ENCODE peak calls at places on chromosomes 12 and 14, in nine cellular contexts. P, B, M, Z, Q, J, Y, R and C are unnamed samples.

GRCh38 chr12:76236640-76237039 is 111.6 kb downstream of the BBS10 start:
- DNase-seq in Y (no peak), B (peak), P (no peak), J (no peak), R (no peak), Z (no peak), Q (no peak), M (peak), C (no peak)

GRCh38 chr14:34593740-34594375 is 36.1 kb downstream of the SNX6 start:
- DNase-seq in Y (no peak), Z (no peak), J (no peak), R (no peak), P (no peak), M (no peak), Q (no peak), B (peak), C (no peak)

GRCh38 chr12:106673151-106673550 is 90.3 kb downstream of the RFX4 start:
- DNase-seq in B (no peak), R (no peak), P (no peak), M (no peak), J (no peak), Y (no peak), Z (no peak), Q (no peak), C (no peak)

GRCh38 chr14:36176524-36176923 is at the start of gene PTCSC3:
- DNase-seq in Y (no peak), Q (no peak), P (no peak), Z (no peak), R (no peak), B (no peak), M (no peak), J (no peak), C (no peak)

GRCh38 chr12:52168019-52168717 is 23.6 kb downstream of the KRT80 start:
- DNase-seq in R (no peak), M (peak), Y (no peak), P (no peak), J (no peak), Z (peak), B (peak), Q (no peak), C (no peak)

GRCh38 chr14:23610815-23611289 is 25.3 kb upstream of the DHRS2 start:
- DNase-seq in B (no peak), J (no peak), Z (no peak), P (no peak), Y (no peak), M (no peak), Q (no peak), R (no peak), C (peak)

GRCh38 chr12:19192709-19193108 is 63.2 kb downstream of the PLEKHA5 start:
- DNase-seq in M (no peak), B (no peak), Q (no peak), J (no peak), R (no peak), P (no peak), Y (no peak), Z (no peak), C (no peak)

GRCh38 chr12:62787023-62787422 is 147.9 kb downstream of the PPM1H start:
- DNase-seq in Q (no peak), Y (no peak), B (no peak), M (no peak), Z (no peak), J (peak), R (no peak), P (no peak), C (no peak)

GRCh38 chr12:69440016-69440415 is 30.2 kb upstream of the FRS2 start:
- DNase-seq in P (no peak), M (no peak), B (no peak), J (no peak), Q (no peak), Y (no peak), Z (no peak), R (no peak), C (no peak)

GRCh38 chr14:72847721-72848120 is 46.2 kb downstream of the DPF3 start:
- DNase-seq in J (no peak), M (no peak), B (no peak), R (no peak), P (no peak), Q (no peak), Y (no peak), Z (no peak), C (no peak)

GRCh38 chr12:57063991-57064725 is 14.2 kb upstream of the MYO1A start:
- DNase-seq in J (no peak), M (peak), R (no peak), Q (peak), Z (no peak), B (peak), P (no peak), Y (no peak), C (peak)

GRCh38 chr12:100163416-100164152 is 20.9 kb upstream of the BLTP3B start:
- DNase-seq in Z (peak), B (peak), R (peak), Q (peak), Y (peak), J (peak), P (peak), M (peak), C (peak)

GRCh38 chr14:56087824-56088571 is 30.2 kb upstream of the PELI2 start:
- DNase-seq in Z (no peak), R (no peak), J (no peak), Q (no peak), Y (no peak), P (no peak), B (no peak), M (no peak), C (no peak)

GRCh38 chr12:95763809-95764253 is 26.7 kb downstream of the NTN4 start:
- DNase-seq in Z (no peak), P (no peak), Q (no peak), B (peak), M (peak), J (no peak), Y (no peak), R (no peak), C (no peak)

GRCh38 chr12:110807640-110808039 is 39.1 kb upstream of the CCDC63 start:
- DNase-seq in M (no peak), B (no peak), Q (no peak), P (no peak), Z (no peak), Y (no peak), R (no peak), J (no peak), C (no peak)

GRCh38 chr12:93146278-93146939 is 217.3 kb upstream of the EEA1 start:
- DNase-seq in R (no peak), B (peak), Z (no peak), M (no peak), P (no peak), Y (no peak), J (no peak), Q (no peak), C (no peak)

GRCh38 chr12:65648461-65648860 is 175.8 kb upstream of the HMGA2 start:
- DNase-seq in Z (no peak), B (peak), J (no peak), R (no peak), M (peak), Q (no peak), P (no peak), Y (no peak), C (no peak)

GRCh38 chr12:11040162-11040561 is 9.0 kb upstream of the TAS2R31 start:
- DNase-seq in B (peak), M (peak), Q (no peak), J (no peak), P (no peak), R (no peak), Z (no peak), Y (no peak), C (no peak)

GRCh38 chr14:54722791-54723432 is 156.0 kb downstream of the SAMD4A start:
- DNase-seq in M (peak), J (peak), Q (peak), P (peak), Y (peak), B (peak), R (no peak), Z (no peak), C (peak)

GRCh38 chr14:100988011-100988410 is 84.5 kb upstream of the RTL1 start:
- DNase-seq in M (peak), Q (no peak), Y (no peak), Z (no peak), B (peak), R (no peak), J (no peak), P (no peak), C (no peak)

GRCh38 chr14:101969480-101969879 is 5.1 kb downstream of the DYNC1H1 start:
- DNase-seq in P (no peak), R (no peak), Y (no peak), M (no peak), Q (no peak), J (no peak), B (no peak), Z (no peak), C (no peak)

GRCh38 chr12:3225154-3225795 is 148.1 kb downstream of the TSPAN9 start:
- DNase-seq in M (peak), Z (no peak), R (no peak), J (peak), Q (no peak), Y (peak), B (peak), P (no peak), C (no peak)

GRCh38 chr14:52044791-52045522 is 23.9 kb downstream of the NID2 start:
- DNase-seq in M (peak), Y (no peak), Z (no peak), P (no peak), J (no peak), B (peak), R (peak), Q (no peak), C (no peak)

GRCh38 chr12:53044052-53044581 is 5.7 kb upstream of the TNS2 start:
- DNase-seq in Z (no peak), J (no peak), B (no peak), M (peak), R (peak), Q (no peak), P (no peak), Y (no peak), C (no peak)

GRCh38 chr14:69811868-69812252 is 14.8 kb upstream of the SLC10A1 start:
- DNase-seq in R (no peak), B (no peak), Q (no peak), J (no peak), P (no peak), Y (no peak), Z (no peak), M (no peak), C (no peak)

GRCh38 chr12:42086021-42086420 is 58.7 kb downstream of the GXYLT1 start:
- DNase-seq in Q (no peak), Z (no peak), R (no peak), J (no peak), M (no peak), P (no peak), Y (peak), B (peak), C (no peak)

GRCh38 chr14:59028476-59029202 is 159.8 kb upstream of the DAAM1 start:
- DNase-seq in J (peak), Z (peak), Y (peak), P (peak), M (peak), R (peak), Q (peak), B (peak), C (peak)

GRCh38 chr12:100826323-100826722 is 31.7 kb downstream of the ANO4 start:
- DNase-seq in J (peak), B (peak), R (peak), P (peak), M (peak), Z (peak), Q (no peak), Y (no peak), C (peak)